ENCODE peak calls at places on chromosomes 11 and 22, in ten cellular contexts. W, O, E, P, H, Q, M, K, D and L are unnamed samples.

GRCh38 chr11:61362542-61362875 is 335 bp downstream of the TMEM138 start:
- DNase-seq in P (no peak), H (peak), Q (no peak), W (peak), O (peak), D (peak), M (no peak), E (no peak), K (peak), L (no peak)

GRCh38 chr22:23569716-23570115 is 10.4 kb downstream of the IGLL1 start:
- DNase-seq in E (no peak), Q (no peak), M (no peak), D (no peak), H (no peak), O (no peak), W (no peak), K (no peak), P (no peak), L (no peak)

GRCh38 chr22:50170453-50171318 is at the start of gene PANX2:
- DNase-seq in E (no peak), O (peak), W (no peak), P (no peak), H (peak), Q (peak), D (no peak), M (no peak), K (no peak), L (no peak)

GRCh38 chr11:64534950-64535349 is 56.1 kb upstream of the SLC22A12 start:
- DNase-seq in O (no peak), M (no peak), E (no peak), Q (no peak), W (no peak), P (no peak), H (no peak), K (no peak), D (no peak), L (no peak)

GRCh38 chr22:24585927-24586546 is 6.8 kb downstream of the LRRC75B start:
- DNase-seq in Q (no peak), K (no peak), D (no peak), W (no peak), O (no peak), P (no peak), E (no peak), H (no peak), M (no peak), L (no peak)

GRCh38 chr22:17086301-17086700 is 1.5 kb downstream of the IL17RA start:
- DNase-seq in M (no peak), H (no peak), O (no peak), W (no peak), Q (no peak), E (no peak), D (no peak), K (no peak), P (no peak), L (no peak)

GRCh38 chr22:27984001-27984695 is 65.1 kb upstream of the PITPNB start:
- DNase-seq in H (no peak), D (no peak), P (peak), M (peak), E (no peak), K (no peak), O (no peak), Q (no peak), W (no peak), L (no peak)

GRCh38 chr22:49827853-49828598 is at the start of gene BRD1:
- DNase-seq in O (peak), M (no peak), Q (peak), E (no peak), K (no peak), H (peak), W (peak), D (peak), P (peak), L (peak)

GRCh38 chr11:10664511-10664910 is 29.0 kb downstream of the IRAG1 start:
- DNase-seq in K (no peak), D (no peak), W (no peak), M (no peak), E (no peak), H (no peak), P (no peak), O (no peak), Q (no peak), L (no peak)

GRCh38 chr11:134275534-134276395 is at the start of gene GLB1L3:
- DNase-seq in W (peak), P (peak), Q (no peak), H (peak), O (peak), M (peak), D (peak), E (peak), K (no peak), L (no peak)